ENCODE peak calls at places on chromosome 5, in seven cellular contexts. I is IMR-90, L is transverse colon, W is fibroblast of mammary gland, T is LNCaP clone FGC, Y is adipocyte, D is psoas muscle. H is an unnamed sample.

GRCh38 chr5:16932401-16932800 is 3.7 kb downstream of the MYO10 start:
- DNase-seq in I (no peak), L (peak; percentile 27), W (no peak), T (no peak), Y (peak; percentile 17), D (no peak), H (no peak)

GRCh38 chr5:107422494-107422893 is 248.2 kb downstream of the EFNA5 start:
- DNase-seq in I (no peak), L (no peak), W (no peak), T (no peak), Y (no peak), D (no peak), H (no peak)

GRCh38 chr5:321233-321725 is at the start of gene AHRR:
- DNase-seq in I (peak; percentile 53), L (peak; percentile 72), W (peak; percentile 44), T (no peak), Y (peak; percentile 94), D (peak; percentile 77), H (peak; percentile 63)

GRCh38 chr5:89297111-89297510 is 414.1 kb upstream of the MEF2C start:
- DNase-seq in I (no peak), L (no peak), W (no peak), T (no peak), Y (no peak), D (no peak), H (no peak)

GRCh38 chr5:96876292-96876850 is at the start of gene ERAP2:
- DNase-seq in I (peak; percentile 52), L (no peak), W (peak; percentile 61), T (no peak), Y (peak; percentile 67), D (no peak), H (peak; percentile 56)

GRCh38 chr5:135944967-135945560 is 9.7 kb downstream of the LECT2 start:
- DNase-seq in I (peak; percentile 89), L (peak; percentile 45), W (peak; percentile 90), T (peak; percentile 59), Y (peak; percentile 96), D (no peak), H (peak; percentile 93)

GRCh38 chr5:126015244-126016054 is 407.8 kb upstream of the GRAMD2B start:
- DNase-seq in I (peak; percentile 2), L (no peak), W (peak; percentile 84), T (no peak), Y (peak; percentile 54), D (no peak), H (peak; percentile 45)

GRCh38 chr5:146877783-146878470 is 630 bp downstream of the PPP2R2B start:
- DNase-seq in I (no peak), L (no peak), W (no peak), T (no peak), Y (peak; percentile 32), D (peak; percentile 43), H (no peak)

GRCh38 chr5:61878471-61878870 is 427.5 kb upstream of the KIF2A start:
- DNase-seq in I (no peak), L (no peak), W (no peak), T (no peak), Y (peak; percentile 2), D (no peak), H (no peak)

GRCh38 chr5:60604771-60605170 is 95.2 kb downstream of the DEPDC1B start:
- DNase-seq in I (no peak), L (no peak), W (peak; percentile 45), T (no peak), Y (no peak), D (no peak), H (peak; percentile 18)

GRCh38 chr5:173672891-173673290 is 56.4 kb upstream of the BOD1 start:
- DNase-seq in I (no peak), L (no peak), W (no peak), T (no peak), Y (no peak), D (no peak), H (no peak)

GRCh38 chr5:51371052-51371451 is 12.2 kb upstream of the ISL1 start:
- DNase-seq in I (no peak), L (no peak), W (no peak), T (no peak), Y (no peak), D (no peak), H (no peak)

GRCh38 chr5:144566747-144567415 is 396.2 kb downstream of the KCTD16 start:
- DNase-seq in I (peak; percentile 76), L (no peak), W (peak; percentile 25), T (no peak), Y (peak; percentile 42), D (no peak), H (no peak)

GRCh38 chr5:178555005-178555404 is 35.2 kb downstream of the COL23A1 start:
- DNase-seq in I (no peak), L (no peak), W (no peak), T (no peak), Y (no peak), D (no peak), H (no peak)

GRCh38 chr5:132388244-132389050 is 18.9 kb downstream of the SLC22A5 start:
- DNase-seq in I (peak; percentile 73), L (peak; percentile 30), W (peak; percentile 77), T (peak; percentile 58), Y (peak; percentile 52), D (no peak), H (peak; percentile 43)

GRCh38 chr5:107670927-107671741 is at the start of gene EFNA5:
- DNase-seq in I (peak; percentile 46), L (peak; percentile 41), W (peak; percentile 48), T (no peak), Y (peak; percentile 79), D (peak; percentile 57), H (peak; percentile 52)

GRCh38 chr5:125554355-125554754 is 807.9 kb upstream of the ZNF608 start:
- DNase-seq in I (no peak), L (no peak), W (no peak), T (no peak), Y (no peak), D (no peak), H (no peak)

GRCh38 chr5:159412284-159413046 is 82.2 kb upstream of the IL12B start:
- DNase-seq in I (no peak), L (peak; percentile 12), W (no peak), T (no peak), Y (peak; percentile 4), D (no peak), H (peak; percentile 10)

GRCh38 chr5:172504736-172505402 is 50.5 kb upstream of the SH3PXD2B start:
- DNase-seq in I (no peak), L (peak; percentile 19), W (no peak), T (no peak), Y (no peak), D (peak; percentile 70), H (peak; percentile 65)

GRCh38 chr5:1543398-1544293 is 19.9 kb upstream of the LPCAT1 start:
- DNase-seq in I (no peak), L (no peak), W (peak; percentile 19), T (no peak), Y (peak; percentile 24), D (no peak), H (peak; percentile 72)

GRCh38 chr5:135874461-135874860 is 21.2 kb downstream of the IL9 start:
- DNase-seq in I (no peak), L (no peak), W (no peak), T (no peak), Y (no peak), D (no peak), H (no peak)

GRCh38 chr5:37799865-37800421 is 39.9 kb downstream of the GDNF start:
- DNase-seq in I (no peak), L (no peak), W (no peak), T (peak; percentile 19), Y (no peak), D (no peak), H (no peak)

GRCh38 chr5:6175172-6175855 is 203.0 kb downstream of the MED10 start:
- DNase-seq in I (no peak), L (no peak), W (peak; percentile 7), T (no peak), Y (no peak), D (no peak), H (no peak)

GRCh38 chr5:112479418-112479817 is 60.3 kb upstream of the EPB41L4A start:
- DNase-seq in I (peak; percentile 54), L (no peak), W (peak; percentile 45), T (peak; percentile 44), Y (peak; percentile 37), D (no peak), H (peak; percentile 46)

GRCh38 chr5:150846651-150847333 is 471 bp downstream of the IRGM start:
- DNase-seq in I (peak; percentile 88), L (peak; percentile 30), W (peak; percentile 93), T (peak; percentile 81), Y (peak; percentile 88), D (no peak), H (peak; percentile 94)
- H3K4me3 ChIP-seq in I (no peak overlapping the region), L (no peak overlapping the region), W (no peak overlapping the region), T (no peak overlapping the region), Y (no peak overlapping the region), D (no peak overlapping the region), H (no peak overlapping the region)

GRCh38 chr5:169889572-169889971 is 90.7 kb downstream of the INSYN2B start:
- DNase-seq in I (no peak), L (no peak), W (no peak), T (no peak), Y (no peak), D (no peak), H (no peak)
- H3K4me3 ChIP-seq in I (no peak overlapping the region), L (no peak overlapping the region), W (no peak overlapping the region), T (no peak overlapping the region), Y (no peak overlapping the region), D (no peak overlapping the region), H (no peak overlapping the region)

DNA sequence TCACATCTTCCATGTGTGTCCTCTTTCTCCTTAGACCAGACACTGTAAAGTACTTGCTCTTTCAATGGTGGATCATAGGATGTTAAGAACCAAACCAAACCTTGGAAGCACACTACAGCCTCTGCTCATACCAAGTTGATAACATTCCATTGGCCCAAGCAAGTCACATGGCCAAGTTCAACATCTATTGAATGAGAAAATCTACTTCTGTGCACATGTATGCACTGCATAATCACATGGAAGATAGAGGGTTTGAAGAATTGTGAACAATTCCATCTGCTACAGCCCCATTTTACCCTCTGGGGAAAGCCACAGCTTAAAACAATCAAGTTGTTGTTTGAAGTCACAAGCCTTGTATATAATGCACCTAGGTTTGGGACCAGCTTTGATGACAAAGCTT is 68.2 kb downstream of the MFAP3 start:
- DNase-seq in I (no peak), L (no peak), W (no peak), T (no peak), Y (no peak), D (no peak), H (no peak)
- H3K4me3 ChIP-seq in I (no peak overlapping the region), L (no peak overlapping the region), W (no peak overlapping the region), T (no peak overlapping the region), Y (no peak overlapping the region), D (no peak overlapping the region), H (no peak overlapping the region)

GRCh38 chr5:42951169-42951846 is 88.8 kb downstream of the ANXA2R start:
- DNase-seq in I (peak; percentile 43), L (peak; percentile 59), W (peak; percentile 44), T (no peak), Y (peak; percentile 17), D (peak; percentile 67), H (peak; percentile 64)
- H3K4me3 ChIP-seq in I (peak overlapping the region; percentile 45), L (peak overlapping the region; percentile 43), W (peak overlapping the region; percentile 49), T (no peak overlapping the region), Y (peak overlapping the region; percentile 88), D (peak overlapping the region; percentile 75), H (peak overlapping the region; percentile 66)